ENCODE peak calls at places on chromosome 16, in five cellular contexts. A, C, Q, F and P are unnamed samples.

GRCh38 chr16:53511403-53512280 is 8.6 kb upstream of the AKTIP start:
- DNase-seq in A (no peak), C (no peak), Q (peak), F (no peak), P (no peak)

GRCh38 chr16:53257001-53257400 is 177.3 kb upstream of the RBL2 start:
- DNase-seq in A (peak), C (peak), Q (no peak), F (peak), P (peak)

GRCh38 chr16:76484020-76484419 is 206.8 kb downstream of the CNTNAP4 start:
- DNase-seq in A (no peak), C (no peak), Q (no peak), F (no peak), P (no peak)

GRCh38 chr16:84371553-84371865 is 3.2 kb downstream of the ATP2C2 start:
- DNase-seq in A (no peak), C (no peak), Q (no peak), F (no peak), P (no peak)

GRCh38 chr16:81004646-81005353 is 1.9 kb downstream of the CMC2 start:
- DNase-seq in A (peak), C (peak), Q (peak), F (peak), P (peak)

GRCh38 chr16:84013787-84014569 is 28.6 kb downstream of the SLC38A8 start:
- DNase-seq in A (peak), C (peak), Q (peak), F (peak), P (peak)

GRCh38 chr16:68082596-68083238 is 2.5 kb upstream of the NFATC3 start:
- DNase-seq in A (no peak), C (no peak), Q (no peak), F (no peak), P (no peak)

GRCh38 chr16:86319871-86320270 is 190.5 kb upstream of the FOXF1 start:
- DNase-seq in A (peak), C (no peak), Q (no peak), F (no peak), P (no peak)

GRCh38 chr16:20850981-20851380 is 44.7 kb downstream of the REXO5 start:
- DNase-seq in A (peak), C (no peak), Q (no peak), F (peak), P (no peak)

GRCh38 chr16:13168091-13168572 is 266.7 kb downstream of the SHISA9 start:
- DNase-seq in A (no peak), C (peak), Q (peak), F (no peak), P (no peak)

GRCh38 chr16:86072328-86073102 is 173.6 kb downstream of the IRF8 start:
- DNase-seq in A (peak), C (peak), Q (peak), F (peak), P (peak)

GRCh38 chr16:81908466-81909230 is 102.6 kb downstream of the SDR42E1 start:
- DNase-seq in A (no peak), C (peak), Q (no peak), F (no peak), P (no peak)

GRCh38 chr16:85220125-85220839 is 108.0 kb upstream of the CIBAR2 start:
- DNase-seq in A (peak), C (peak), Q (no peak), F (peak), P (peak)

GRCh38 chr16:78648517-78648916 is 549.1 kb downstream of the WWOX start:
- DNase-seq in A (no peak), C (no peak), Q (no peak), F (peak), P (peak)

GRCh38 chr16:30622455-30623032 is 12.4 kb upstream of the ZNF689 start:
- DNase-seq in A (no peak), C (peak), Q (no peak), F (no peak), P (no peak)

GRCh38 chr16:30623558-30624283 is 13.5 kb upstream of the ZNF689 start:
- DNase-seq in A (no peak), C (peak), Q (no peak), F (peak), P (no peak)

GRCh38 chr16:30621765-30622164 is 11.6 kb upstream of the ZNF689 start:
- DNase-seq in A (peak), C (peak), Q (no peak), F (peak), P (peak)

GRCh38 chr16:30628628-30629342 is 18.6 kb upstream of the ZNF689 start:
- DNase-seq in A (peak), C (peak), Q (peak), F (peak), P (peak)

GRCh38 chr16:30626230-30626629 is 16.0 kb upstream of the ZNF689 start:
- DNase-seq in A (no peak), C (no peak), Q (no peak), F (no peak), P (no peak)
- TF ChIP-seq CTCF in A (no peak), C (no peak), Q (no peak), F (no peak), P (no peak)

DNA sequence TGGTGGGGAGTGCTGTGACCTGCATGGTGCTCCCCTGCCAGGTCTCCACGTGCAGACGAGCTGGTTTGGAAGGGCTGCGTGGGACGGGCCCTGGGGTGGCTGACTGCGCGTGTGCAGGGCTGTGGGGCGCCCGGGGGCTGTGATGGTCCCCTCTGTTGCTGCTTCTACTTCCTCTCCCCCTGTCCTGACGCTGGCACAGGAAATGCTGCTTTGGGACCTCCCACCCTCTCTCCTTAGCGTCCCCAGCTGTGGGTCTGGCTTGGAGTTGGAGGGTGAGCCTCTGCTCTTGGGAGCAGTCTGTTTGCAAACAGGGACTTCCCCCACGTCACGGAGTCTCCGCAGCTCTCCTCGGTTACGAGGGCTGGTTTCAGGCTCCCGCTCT is 35.2 kb downstream of the TSC2 start:
- DNase-seq in A (no peak), C (no peak), Q (no peak), F (no peak), P (no peak)
- H3K4me3 ChIP-seq in A (no peak), C (no peak), Q (no peak), F (no peak), P (no peak)

GRCh38 chr16:28879841-28880588 is 1.7 kb downstream of the ATP2A1 start:
- DNase-seq in A (peak), C (peak), Q (peak), F (peak), P (peak)
- TF ChIP-seq CTCF in A (no peak), C (no peak), Q (no peak), F (no peak), P (no peak)

GRCh38 chr16:24728891-24729242 is 584 bp upstream of the TNRC6A start:
- DNase-seq in A (no peak), C (no peak), Q (no peak), F (no peak), P (no peak)

GRCh38 chr16:24728011-24728410 is 1.4 kb upstream of the TNRC6A start:
- DNase-seq in A (no peak), C (no peak), Q (no peak), F (no peak), P (no peak)

GRCh38 chr16:24730914-24731313 is 1.5 kb downstream of the TNRC6A start:
- DNase-seq in A (no peak), C (no peak), Q (no peak), F (no peak), P (no peak)

GRCh38 chr16:24729967-24730815 is 740 bp downstream of the TNRC6A start:
- DNase-seq in A (peak), C (peak), Q (peak), F (peak), P (peak)

GRCh38 chr16:24729243-24729966 is at the start of gene TNRC6A:
- DNase-seq in A (peak), C (peak), Q (peak), F (peak), P (peak)
- H3K4me3 ChIP-seq in A (peak), C (peak), Q (peak), F (peak), P (peak)

GRCh38 chr16:46929378-46930332 is 43.8 kb downstream of the DNAJA2 start:
- DNase-seq in A (peak), C (peak), Q (peak), F (peak), P (peak)

GRCh38 chr16:46930861-46931260 is 42.6 kb downstream of the DNAJA2 start:
- DNase-seq in A (no peak), C (no peak), Q (no peak), F (no peak), P (no peak)

GRCh38 chr16:46927273-46927672 is 43.1 kb downstream of the GPT2 start:
- DNase-seq in A (no peak), C (no peak), Q (no peak), F (no peak), P (no peak)

GRCh38 chr16:46926470-46927225 is 42.5 kb downstream of the GPT2 start:
- DNase-seq in A (no peak), C (no peak), Q (no peak), F (no peak), P (no peak)

GRCh38 chr16:46928811-46929210 is 44.6 kb downstream of the GPT2 start:
- DNase-seq in A (no peak), C (no peak), Q (no peak), F (no peak), P (no peak)
- TF ChIP-seq CTCF in A (no peak), C (no peak), Q (no peak), F (no peak), P (no peak)

GRCh38 chr16:26981266-26981938 is 85.3 kb upstream of the C16orf82 start:
- DNase-seq in A (peak), C (no peak), Q (no peak), F (peak), P (peak)

GRCh38 chr16:26982422-26982821 is 84.3 kb upstream of the C16orf82 start:
- DNase-seq in A (no peak), C (no peak), Q (no peak), F (no peak), P (no peak)

GRCh38 chr16:26976913-26977312 is 89.8 kb upstream of the C16orf82 start:
- DNase-seq in A (no peak), C (no peak), Q (no peak), F (no peak), P (no peak)
- H3K4me3 ChIP-seq in A (no peak), C (no peak), Q (no peak), F (no peak), P (no peak)

DNA sequence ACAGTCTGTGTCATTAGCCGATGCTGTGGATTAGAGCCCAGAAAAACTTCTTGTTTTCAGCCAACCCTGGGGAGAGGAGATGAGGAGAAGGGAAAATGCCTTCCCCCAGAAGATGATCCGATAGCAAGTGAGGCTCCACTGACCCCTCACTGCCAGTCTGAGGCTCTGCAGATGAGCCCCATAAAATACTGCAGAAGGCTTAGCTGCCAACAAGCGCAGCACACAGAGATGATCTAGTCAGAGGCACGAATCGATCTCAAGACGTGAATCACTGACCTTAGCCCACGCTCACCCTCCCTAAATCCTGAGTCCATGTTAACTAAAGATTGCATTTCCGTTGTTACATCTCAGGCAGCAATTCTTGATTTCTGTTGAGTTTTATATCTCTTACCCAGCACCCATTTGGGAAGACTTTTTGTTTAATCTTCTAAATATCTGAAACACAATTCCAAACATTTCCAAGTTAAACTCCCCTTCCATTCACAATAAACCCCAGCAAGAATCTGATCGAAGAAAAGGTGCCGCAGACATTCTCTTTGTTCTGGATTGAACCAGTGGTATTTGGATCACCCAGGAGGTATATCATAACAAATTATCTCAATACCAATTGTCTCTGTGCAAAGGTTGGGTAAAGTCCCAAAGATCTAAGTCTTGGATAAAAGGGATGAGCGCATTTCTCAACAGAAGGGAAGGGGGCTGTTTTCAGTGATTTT is 31.3 kb downstream of the SALL1 start:
- DNase-seq in A (peak), C (no peak), Q (no peak), F (peak), P (no peak)
- TF ChIP-seq CTCF in A (no peak), C (no peak), Q (no peak), F (no peak), P (no peak)

DNA sequence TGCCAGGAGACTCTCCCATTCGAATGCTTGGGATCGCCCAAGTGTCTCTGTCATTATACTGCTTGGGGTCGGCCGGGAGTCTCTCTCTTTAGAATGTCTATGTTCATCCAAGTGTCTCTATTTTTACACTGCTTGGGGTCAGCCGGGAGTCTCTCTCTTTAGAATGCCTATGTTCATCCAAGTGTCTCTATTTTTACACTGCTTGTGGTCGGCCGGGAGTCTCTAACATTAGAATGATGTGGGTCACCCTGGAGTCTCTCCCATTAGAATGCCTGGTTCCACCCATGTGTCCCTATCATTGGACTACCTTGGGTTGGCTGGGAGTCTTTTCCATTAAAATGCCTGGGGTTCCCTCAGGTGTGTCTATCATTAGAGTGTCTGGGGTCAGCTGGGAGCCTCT is 2230.4 kb downstream of the TP53TG3F start:
- DNase-seq in A (no peak), C (no peak), Q (no peak), F (no peak), P (no peak)
- H3K4me3 ChIP-seq in A (no peak), C (no peak), Q (no peak), F (no peak), P (no peak)

GRCh38 chr16:5505093-5505887 is 407.7 kb upstream of the EEF2KMT start:
- DNase-seq in A (no peak), C (no peak), Q (no peak), F (no peak), P (no peak)
- TF ChIP-seq CTCF in A (no peak), C (no peak), Q (no peak), F (no peak), P (no peak)